ENCODE peak calls at places on chromosomes 6 and 20, in ten cellular contexts. Z, W, Q, J, B, A, D, M, U and Y are unnamed samples.

GRCh38 chr6:45690846-45691245 is 313.1 kb upstream of the SUPT3H start:
- DNase-seq in D (no peak), A (peak; percentile 58), Q (peak; percentile 71), B (peak; percentile 97), Z (no peak), M (no peak), W (no peak), J (no peak), U (no peak), Y (no peak)

GRCh38 chr6:47690209-47690608 is 8.2 kb upstream of the ADGRF4 start:
- DNase-seq in U (no peak), J (no peak), Q (peak; percentile 48), Z (no peak), D (no peak), B (peak; percentile 18), A (no peak), M (no peak), W (no peak), Y (peak; percentile 29)

GRCh38 chr6:31806470-31807272 is at the start of gene LSM2:
- DNase-seq in U (peak; percentile 99), W (peak; percentile 92), J (peak; percentile 72), D (peak; percentile 87), A (peak; percentile 99), Z (peak; percentile 95), M (peak; percentile 88), Q (peak; percentile 96), B (peak; percentile 99), Y (peak; percentile 98)

GRCh38 chr6:138420356-138420755 is 16.3 kb downstream of the HEBP2 start:
- DNase-seq in D (no peak), Z (no peak), J (no peak), M (no peak), U (no peak), B (no peak), A (no peak), Q (no peak), W (no peak), Y (no peak)

GRCh38 chr6:107683183-107683582 is 140.9 kb downstream of the SCML4 start:
- DNase-seq in U (no peak), W (no peak), M (no peak), A (no peak), Z (no peak), B (no peak), D (no peak), Q (no peak), J (no peak), Y (no peak)

GRCh38 chr6:129104131-129104530 is 221.2 kb downstream of the LAMA2 start:
- DNase-seq in A (no peak), D (peak; percentile 22), U (no peak), W (peak; percentile 49), Q (peak; percentile 59), B (peak; percentile 71), M (no peak), Z (no peak), J (no peak), Y (peak; percentile 15)

GRCh38 chr6:145502417-145502816 is 232.9 kb downstream of the EPM2A start:
- DNase-seq in J (no peak), A (peak; percentile 38), U (peak; percentile 22), D (no peak), B (peak; percentile 9), W (no peak), M (no peak), Z (no peak), Q (peak; percentile 11), Y (no peak)

GRCh38 chr6:147226163-147226724 is 22.0 kb downstream of the STXBP5 start:
- DNase-seq in Z (no peak), W (no peak), B (no peak), J (no peak), Q (no peak), D (no peak), M (no peak), A (no peak), U (no peak), Y (no peak)

GRCh38 chr6:111092006-111092405 is 4.7 kb downstream of the SLC16A10 start:
- DNase-seq in Q (no peak), B (no peak), J (no peak), D (no peak), W (no peak), U (no peak), A (no peak), M (no peak), Z (peak; percentile 49), Y (no peak)

GRCh38 chr6:12034349-12034748 is 22.2 kb downstream of the HIVEP1 start:
- DNase-seq in Z (no peak), D (no peak), Q (no peak), B (no peak), J (no peak), M (no peak), A (no peak), W (no peak), U (peak; percentile 50), Y (no peak)

GRCh38 chr6:69594405-69594804 is 202.4 kb downstream of the LMBRD1 start:
- DNase-seq in A (no peak), Z (no peak), D (no peak), W (no peak), J (no peak), B (peak; percentile 13), Q (peak; percentile 59), U (no peak), M (no peak), Y (no peak)

GRCh38 chr20:31565699-31566331 is 39.3 kb upstream of the ID1 start:
- DNase-seq in W (no peak), M (no peak), Z (no peak), A (no peak), U (no peak), B (peak; percentile 50), J (no peak), Q (peak; percentile 39), D (no peak), Y (no peak)